ENCODE peak calls at places on chromosomes 11 and 22, in four cellular contexts. A is fibroblast of pulmonary artery, C is Calu3, U is sigmoid colon. Q is an unnamed sample.

GRCh38 chr11:75665126-75665525 is 3.7 kb downstream of the MAP6 start:
- DNase-seq in A (no peak), U (no peak), C (no peak), Q (no peak)

GRCh38 chr11:34507156-34507555 is 6.4 kb downstream of the ELF5 start:
- DNase-seq in A (no peak), C (no peak), U (peak), Q (no peak)

GRCh38 chr11:96054870-96055705 is 131.2 kb upstream of the MTMR2 start:
- DNase-seq in C (no peak), U (no peak), A (peak), Q (peak)

GRCh38 chr11:69013009-69013951 is at the start of gene MRGPRF:
- DNase-seq in U (peak), C (no peak), A (peak), Q (no peak)

GRCh38 chr22:22687638-22688500 is 43.5 kb downstream of the GGTLC2 start:
- DNase-seq in A (peak), U (no peak), C (peak), Q (peak)

GRCh38 chr11:113908107-113908506 is 3.5 kb downstream of the HTR3B start:
- DNase-seq in A (no peak), C (no peak), U (no peak), Q (no peak)

GRCh38 chr11:26297179-26297970 is 34.6 kb upstream of the ANO3 start:
- DNase-seq in U (no peak), C (peak), A (peak), Q (peak)

GRCh38 chr11:134293119-134294113 is 17.2 kb downstream of the GLB1L3 start:
- DNase-seq in U (peak), A (no peak), C (no peak), Q (no peak)

GRCh38 chr11:93842461-93842860 is 8.0 kb downstream of the VSTM5 start:
- DNase-seq in U (no peak), A (peak), C (peak), Q (peak)

GRCh38 chr11:116096596-116096995 is 592.4 kb upstream of the CADM1 start:
- DNase-seq in A (no peak), C (no peak), U (no peak), Q (no peak)

GRCh38 chr11:66070604-66071325 is 693 bp downstream of the PACS1 start:
- DNase-seq in A (peak), U (peak), C (peak), Q (peak)

GRCh38 chr11:61155312-61155711 is 5.9 kb downstream of the VPS37C start:
- DNase-seq in A (no peak), C (no peak), U (no peak), Q (no peak)

GRCh38 chr11:109970516-109971183 is 122.5 kb upstream of the ZC3H12C start:
- DNase-seq in A (no peak), C (no peak), U (no peak), Q (no peak)

GRCh38 chr11:76724162-76724768 is 53.7 kb upstream of the LRRC32 start:
- DNase-seq in U (peak), A (no peak), C (no peak), Q (no peak)

GRCh38 chr11:127962416-127962815 is 624.9 kb downstream of the ETS1 start:
- DNase-seq in C (no peak), U (no peak), A (no peak), Q (no peak)

GRCh38 chr22:33302049-33302545 is 243.9 kb upstream of the SYN3 start:
- DNase-seq in U (peak), C (peak), A (peak), Q (peak)

GRCh38 chr11:100592619-100593309 is 94.3 kb upstream of the ARHGAP42 start:
- DNase-seq in C (no peak), U (no peak), A (no peak), Q (no peak)

GRCh38 chr11:70314730-70315129 is 44.2 kb downstream of the PPFIA1 start:
- DNase-seq in U (peak), C (no peak), A (no peak), Q (no peak)

GRCh38 chr11:128290106-128290840 is 297.1 kb downstream of the ETS1 start:
- DNase-seq in C (peak), U (peak), A (peak), Q (peak)

DNA sequence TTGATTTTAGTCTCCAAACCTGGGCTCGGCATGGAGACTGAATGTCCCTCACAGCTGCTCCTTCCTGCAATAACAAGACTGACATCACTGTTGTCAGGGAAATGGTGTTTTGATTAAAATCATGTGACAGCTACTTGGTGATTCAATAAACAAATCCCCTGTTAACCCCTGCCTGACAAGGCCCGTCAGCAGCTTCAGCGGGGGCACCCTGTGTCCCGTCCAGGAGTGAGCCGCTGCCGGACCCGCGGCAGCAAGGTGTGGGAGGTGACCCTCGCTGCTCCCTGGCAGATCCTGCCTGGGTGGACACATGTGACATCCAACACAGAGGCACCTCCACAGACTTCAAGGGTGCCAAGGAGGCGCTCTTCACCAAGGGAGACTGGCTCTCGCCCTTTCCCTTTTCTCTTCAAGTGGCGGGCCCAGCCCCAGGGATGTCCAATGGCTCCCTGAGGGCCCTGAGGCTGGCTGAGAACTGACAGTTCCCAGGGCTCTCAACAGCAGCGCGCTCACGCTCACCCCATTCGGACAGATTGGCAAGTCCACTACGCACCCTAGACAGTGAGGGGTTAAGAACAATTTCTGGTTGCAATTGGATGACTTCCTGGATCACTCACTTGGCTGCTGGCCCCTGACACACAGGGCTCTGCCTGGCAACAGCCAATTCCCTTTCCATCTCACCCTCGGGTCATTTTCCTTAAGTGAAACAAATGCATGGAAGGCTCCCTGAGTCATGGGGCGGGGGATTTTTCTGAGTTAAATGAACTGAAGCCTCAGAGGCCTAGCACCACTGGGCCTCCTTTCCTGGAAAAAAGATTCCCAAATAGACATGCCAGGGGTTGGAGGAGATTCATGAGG is 30.7 kb downstream of the PPP2R1B start:
- DNase-seq in U (peak), C (no peak), A (peak), Q (peak)
- TF ChIP-seq CTCF in U (no peak), C (no peak), A (no peak), Q (no peak)

GRCh38 chr11:19428206-19429001 is 187.7 kb upstream of the E2F8 start:
- DNase-seq in C (no peak), A (no peak), U (no peak), Q (peak)
- TF ChIP-seq CTCF in C (no peak), A (no peak), U (no peak), Q (no peak)

DNA sequence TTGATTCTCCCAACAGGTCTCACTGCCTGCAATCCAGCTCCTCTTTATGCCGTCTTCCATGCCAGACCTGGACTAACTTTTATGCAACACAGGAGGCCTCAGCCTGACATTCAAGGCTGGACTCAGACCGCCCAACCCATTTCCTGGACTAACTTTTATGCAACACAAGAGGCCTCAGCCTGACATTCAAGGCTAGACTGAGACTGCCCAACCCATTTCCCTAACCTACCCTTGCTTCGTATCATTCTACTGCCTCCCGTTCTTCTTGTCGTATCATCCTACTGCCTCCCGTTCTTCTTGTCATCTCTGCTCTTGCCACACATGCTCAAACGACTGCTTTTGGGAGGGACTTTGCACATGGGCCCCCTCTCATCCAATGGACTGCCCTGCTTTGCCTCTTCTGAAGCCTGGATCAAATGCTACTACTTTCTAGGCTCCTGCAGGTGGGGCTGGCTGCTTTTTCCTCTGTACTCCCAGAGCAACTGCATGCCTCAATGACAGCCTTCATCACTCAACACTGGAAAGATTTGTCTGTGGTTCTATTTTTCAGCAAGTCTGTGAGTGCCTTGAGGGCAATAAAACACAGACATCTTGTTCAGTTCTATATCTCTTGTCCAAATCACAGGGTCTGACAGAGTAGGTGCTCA is 7.8 kb downstream of the TBC1D10A start:
- DNase-seq in A (no peak), U (no peak), C (no peak), Q (no peak)
- TF ChIP-seq CTCF in A (no peak), U (no peak), C (no peak), Q (no peak)

DNA sequence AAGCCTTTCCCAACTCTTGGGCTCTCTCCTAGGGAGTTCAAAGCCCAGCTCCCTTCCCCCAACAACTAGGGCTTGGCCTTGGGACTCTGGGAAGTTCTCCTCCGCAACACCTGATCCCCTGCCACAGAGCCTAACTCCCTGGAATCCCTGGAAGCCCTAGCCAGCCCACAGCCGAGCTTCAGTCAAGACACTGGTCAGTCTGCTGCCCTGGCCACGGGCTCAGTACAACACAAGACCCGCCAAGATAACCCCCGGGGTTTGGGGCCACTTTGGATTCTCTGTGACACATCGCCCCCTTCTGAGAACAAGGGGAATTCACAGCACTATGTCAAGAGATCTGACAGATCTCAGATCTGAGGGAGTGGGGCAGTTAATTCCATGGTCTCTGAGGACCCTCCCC is 58.3 kb downstream of the SLC22A12 start:
- DNase-seq in A (peak), U (no peak), C (no peak), Q (peak)
- TF ChIP-seq CTCF in A (peak), U (no peak), C (peak), Q (peak)

DNA sequence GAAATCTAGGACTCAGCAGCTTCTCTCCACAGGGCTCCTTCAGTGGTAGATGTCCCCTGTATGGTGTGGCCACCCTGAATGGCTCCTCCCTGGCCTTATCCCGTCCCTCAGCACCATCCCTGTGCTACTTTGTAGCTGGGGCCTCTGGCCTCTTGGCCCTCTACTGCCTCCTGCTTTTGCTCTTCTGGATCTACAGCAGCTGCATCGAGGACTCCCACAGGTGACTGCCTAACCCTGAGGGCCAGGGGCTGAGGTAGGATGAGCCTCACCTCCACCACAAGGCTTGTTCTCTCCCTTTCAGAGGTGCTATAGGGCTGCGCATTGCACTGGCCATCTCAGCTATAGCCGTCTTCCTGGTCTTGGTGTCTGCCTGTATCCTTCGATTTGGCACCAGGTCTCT is 1.8 kb downstream of the TMEM179B start:
- DNase-seq in A (no peak), C (no peak), U (no peak), Q (no peak)
- TF ChIP-seq CTCF in A (no peak), C (no peak), U (no peak), Q (no peak)

Q was measured in MCF 10A.